ENCODE peak calls at places on chromosomes 13 and 19, in five cellular contexts. One of them, this sample, is unnamed.
A peak's percentile ranks its signal among the peaks of the same experiment; 100 is the strongest.

GRCh38 chr19:54551950-54552912 is 21.4 kb upstream of the LILRA2 start:
- DNase-seq in upper lobe of left lung: no peak
- DNase-seq in Peyer's patch: no peak
- DNase-seq in heart right ventricle: peak; percentile 34
- DNase-seq in Panc1: no peak
- DNase-seq in this sample: no peak

GRCh38 chr13:97148894-97149293 is 73.2 kb upstream of the MBNL2 start:
- DNase-seq in upper lobe of left lung: no peak
- DNase-seq in Peyer's patch: no peak
- DNase-seq in heart right ventricle: no peak
- DNase-seq in Panc1: no peak
- DNase-seq in this sample: no peak

GRCh38 chr19:4591296-4591695 is 31.8 kb upstream of the SEMA6B start:
- DNase-seq in upper lobe of left lung: no peak
- DNase-seq in Peyer's patch: no peak
- DNase-seq in heart right ventricle: no peak
- DNase-seq in Panc1: no peak
- DNase-seq in this sample: no peak

GRCh38 chr19:18507021-18507726 is 14.7 kb downstream of the ELL start:
- DNase-seq in upper lobe of left lung: no peak
- DNase-seq in Peyer's patch: no peak
- DNase-seq in heart right ventricle: peak; percentile 58
- DNase-seq in Panc1: no peak
- DNase-seq in this sample: no peak

GRCh38 chr19:35347171-35347929 is at the start of gene FFAR1:
- DNase-seq in upper lobe of left lung: no peak
- DNase-seq in Peyer's patch: peak; percentile 69
- DNase-seq in heart right ventricle: no peak
- DNase-seq in Panc1: no peak
- DNase-seq in this sample: no peak

GRCh38 chr19:45423589-45424190 is at the start of gene ERCC1:
- DNase-seq in upper lobe of left lung: peak; percentile 93
- DNase-seq in Peyer's patch: no peak
- DNase-seq in heart right ventricle: peak; percentile 94
- DNase-seq in Panc1: no peak
- DNase-seq in this sample: peak; percentile 92

GRCh38 chr13:107770541-107770940 is 444.8 kb downstream of the LIG4 start:
- DNase-seq in upper lobe of left lung: no peak
- DNase-seq in Peyer's patch: no peak
- DNase-seq in heart right ventricle: no peak
- DNase-seq in Panc1: no peak
- DNase-seq in this sample: no peak

GRCh38 chr13:36973621-36974268 is 25.4 kb downstream of the ALG5 start:
- DNase-seq in upper lobe of left lung: no peak
- DNase-seq in Peyer's patch: no peak
- DNase-seq in heart right ventricle: no peak
- DNase-seq in Panc1: no peak
- DNase-seq in this sample: no peak

GRCh38 chr13:106036870-106037269 is 498.6 kb downstream of the EFNB2 start:
- DNase-seq in upper lobe of left lung: no peak
- DNase-seq in Peyer's patch: no peak
- DNase-seq in heart right ventricle: no peak
- DNase-seq in Panc1: no peak
- DNase-seq in this sample: no peak

GRCh38 chr13:114067886-114068722 is 64.3 kb downstream of the RASA3 start:
- DNase-seq in upper lobe of left lung: no peak
- DNase-seq in Peyer's patch: peak; percentile 80
- DNase-seq in heart right ventricle: no peak
- DNase-seq in Panc1: no peak
- DNase-seq in this sample: no peak

GRCh38 chr19:17807731-17808316 is 12.9 kb downstream of the B3GNT3 start:
- DNase-seq in upper lobe of left lung: peak; percentile 77
- DNase-seq in Peyer's patch: no peak
- DNase-seq in heart right ventricle: no peak
- DNase-seq in Panc1: no peak
- DNase-seq in this sample: no peak

GRCh38 chr13:109715902-109716301 is 70.5 kb downstream of the IRS2 start:
- DNase-seq in upper lobe of left lung: no peak
- DNase-seq in Peyer's patch: no peak
- DNase-seq in heart right ventricle: no peak
- DNase-seq in Panc1: no peak
- DNase-seq in this sample: no peak

GRCh38 chr19:18596752-18597157 is 8.2 kb downstream of the REX1BD start:
- DNase-seq in upper lobe of left lung: peak; percentile 89
- DNase-seq in Peyer's patch: no peak
- DNase-seq in heart right ventricle: peak; percentile 60
- DNase-seq in Panc1: no peak
- DNase-seq in this sample: no peak

GRCh38 chr13:101919541-101920306 is 467.2 kb downstream of the ITGBL1 start:
- DNase-seq in upper lobe of left lung: peak; percentile 33
- DNase-seq in Peyer's patch: no peak
- DNase-seq in heart right ventricle: peak; percentile 39
- DNase-seq in Panc1: no peak
- DNase-seq in this sample: no peak

GRCh38 chr13:101946411-101946810 is 455.4 kb downstream of the FGF14 start:
- DNase-seq in upper lobe of left lung: no peak
- DNase-seq in Peyer's patch: no peak
- DNase-seq in heart right ventricle: no peak
- DNase-seq in Panc1: no peak
- DNase-seq in this sample: no peak

GRCh38 chr19:46515879-46516350 is 20.2 kb upstream of the PNMA8B start:
- DNase-seq in upper lobe of left lung: no peak
- DNase-seq in Peyer's patch: no peak
- DNase-seq in heart right ventricle: no peak
- DNase-seq in Panc1: no peak
- DNase-seq in this sample: no peak

GRCh38 chr13:41916173-41916954 is 44.5 kb downstream of the VWA8 start:
- DNase-seq in upper lobe of left lung: no peak
- DNase-seq in Peyer's patch: no peak
- DNase-seq in heart right ventricle: no peak
- DNase-seq in Panc1: no peak
- DNase-seq in this sample: no peak

GRCh38 chr19:35874392-35874930 is 6.1 kb downstream of the APLP1 start:
- DNase-seq in upper lobe of left lung: no peak
- DNase-seq in Peyer's patch: no peak
- DNase-seq in heart right ventricle: no peak
- DNase-seq in Panc1: no peak
- DNase-seq in this sample: no peak

GRCh38 chr13:67932991-67933390 is 702.9 kb upstream of the PCDH9 start:
- DNase-seq in upper lobe of left lung: no peak
- DNase-seq in Peyer's patch: no peak
- DNase-seq in heart right ventricle: no peak
- DNase-seq in Panc1: no peak
- DNase-seq in this sample: no peak

GRCh38 chr13:110307697-110308376 is 753 bp downstream of the COL4A2 start:
- DNase-seq in upper lobe of left lung: peak; percentile 86
- DNase-seq in Peyer's patch: no peak
- DNase-seq in heart right ventricle: peak; percentile 38
- DNase-seq in Panc1: no peak
- DNase-seq in this sample: no peak

GRCh38 chr13:110957181-110957884 is 42.5 kb upstream of the ANKRD10 start:
- DNase-seq in upper lobe of left lung: no peak
- DNase-seq in Peyer's patch: no peak
- DNase-seq in heart right ventricle: no peak
- DNase-seq in Panc1: no peak
- DNase-seq in this sample: no peak

GRCh38 chr19:23787106-23787505 is 28.4 kb upstream of the ZNF681 start:
- DNase-seq in upper lobe of left lung: no peak
- DNase-seq in Peyer's patch: no peak
- DNase-seq in heart right ventricle: no peak
- DNase-seq in Panc1: no peak
- DNase-seq in this sample: no peak

GRCh38 chr13:46908511-46908910 is 11.7 kb upstream of the HTR2A start:
- DNase-seq in upper lobe of left lung: no peak
- DNase-seq in Peyer's patch: no peak
- DNase-seq in heart right ventricle: no peak
- DNase-seq in Panc1: no peak
- DNase-seq in this sample: no peak

GRCh38 chr13:97366172-97366688 is 67.7 kb upstream of the RAP2A start:
- DNase-seq in upper lobe of left lung: no peak
- DNase-seq in Peyer's patch: no peak
- DNase-seq in heart right ventricle: no peak
- DNase-seq in Panc1: no peak
- DNase-seq in this sample: no peak

GRCh38 chr13:24511019-24511823 is 1.4 kb downstream of the PARP4 start:
- DNase-seq in upper lobe of left lung: no peak
- DNase-seq in Peyer's patch: peak; percentile 70
- DNase-seq in heart right ventricle: no peak
- DNase-seq in Panc1: no peak
- DNase-seq in this sample: no peak

GRCh38 chr13:48580185-48580803 is 47.4 kb upstream of the RCBTB2 start:
- DNase-seq in upper lobe of left lung: no peak
- DNase-seq in Peyer's patch: peak; percentile 78
- DNase-seq in heart right ventricle: no peak
- DNase-seq in Panc1: peak; percentile 45
- DNase-seq in this sample: peak; percentile 79

GRCh38 chr19:19120308-19121156 is 17.7 kb downstream of the TMEM161A start:
- DNase-seq in upper lobe of left lung: no peak
- DNase-seq in Peyer's patch: no peak
- DNase-seq in heart right ventricle: peak; percentile 48
- DNase-seq in Panc1: no peak
- DNase-seq in this sample: no peak

GRCh38 chr13:42363941-42364612 is 92.1 kb downstream of the AKAP11 start:
- DNase-seq in upper lobe of left lung: no peak
- DNase-seq in Peyer's patch: no peak
- DNase-seq in heart right ventricle: no peak
- DNase-seq in Panc1: no peak
- DNase-seq in this sample: no peak

GRCh38 chr13:57437587-57437986 is 194.0 kb upstream of the PCDH17 start:
- DNase-seq in upper lobe of left lung: no peak
- DNase-seq in Peyer's patch: no peak
- DNase-seq in heart right ventricle: no peak
- DNase-seq in Panc1: no peak
- DNase-seq in this sample: no peak

GRCh38 chr13:80744147-80744914 is 403.4 kb upstream of the SPRY2 start:
- DNase-seq in upper lobe of left lung: no peak
- DNase-seq in Peyer's patch: no peak
- DNase-seq in heart right ventricle: no peak
- DNase-seq in Panc1: no peak
- DNase-seq in this sample: no peak

GRCh38 chr13:80737513-80737912 is 396.6 kb upstream of the SPRY2 start:
- DNase-seq in upper lobe of left lung: no peak
- DNase-seq in Peyer's patch: no peak
- DNase-seq in heart right ventricle: peak; percentile 38
- DNase-seq in Panc1: no peak
- DNase-seq in this sample: no peak

GRCh38 chr13:80740076-80740475 is 399.1 kb upstream of the SPRY2 start:
- DNase-seq in upper lobe of left lung: no peak
- DNase-seq in Peyer's patch: no peak
- DNase-seq in heart right ventricle: no peak
- DNase-seq in Panc1: no peak
- DNase-seq in this sample: no peak

DNA sequence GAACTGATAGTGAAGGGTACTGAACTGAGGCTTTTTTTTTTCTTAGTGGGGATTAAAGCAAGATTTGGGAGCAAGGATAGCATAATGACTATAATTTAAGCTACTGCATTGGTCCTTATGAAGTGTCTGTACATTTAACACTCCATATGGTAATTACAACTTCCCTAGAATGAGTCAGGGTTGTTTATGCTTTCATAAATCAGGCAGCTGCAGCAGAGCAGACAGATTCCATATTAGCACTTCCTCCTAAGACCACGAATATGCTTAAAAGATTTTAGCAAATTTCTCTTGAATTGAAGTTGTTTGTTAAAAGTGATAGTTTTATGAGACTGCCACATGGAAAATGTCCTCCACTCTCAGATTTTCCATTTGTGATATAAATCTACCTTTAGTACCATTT is 401.1 kb upstream of the SPRY2 start:
- DNase-seq in upper lobe of left lung: no peak
- DNase-seq in Peyer's patch: no peak
- DNase-seq in heart right ventricle: no peak
- DNase-seq in Panc1: no peak
- DNase-seq in this sample: no peak
- H3K9me3 ChIP-seq in upper lobe of left lung: no peaks in the 10 kb centered on the region
- H3K9me3 ChIP-seq in Peyer's patch: no peaks in the 10 kb centered on the region
- H3K9me3 ChIP-seq in heart right ventricle: peaks cover 11% of the 10 kb centered on the region
- H3K9me3 ChIP-seq in Panc1: no peaks in the 10 kb centered on the region
- H3K9me3 ChIP-seq in this sample: no peaks in the 10 kb centered on the region

GRCh38 chr13:39540929-39541605 is 61.9 kb downstream of the LHFPL6 start:
- DNase-seq in upper lobe of left lung: no peak
- DNase-seq in Peyer's patch: no peak
- DNase-seq in heart right ventricle: no peak
- DNase-seq in Panc1: no peak
- DNase-seq in this sample: no peak
- H3K27me3 ChIP-seq in upper lobe of left lung: no peaks in the 10 kb centered on the region
- H3K27me3 ChIP-seq in Peyer's patch: no peaks in the 10 kb centered on the region
- H3K27me3 ChIP-seq in heart right ventricle: no peaks in the 10 kb centered on the region
- H3K27me3 ChIP-seq in Panc1: no peaks in the 10 kb centered on the region
- H3K27me3 ChIP-seq in this sample: no peaks in the 10 kb centered on the region

DNA sequence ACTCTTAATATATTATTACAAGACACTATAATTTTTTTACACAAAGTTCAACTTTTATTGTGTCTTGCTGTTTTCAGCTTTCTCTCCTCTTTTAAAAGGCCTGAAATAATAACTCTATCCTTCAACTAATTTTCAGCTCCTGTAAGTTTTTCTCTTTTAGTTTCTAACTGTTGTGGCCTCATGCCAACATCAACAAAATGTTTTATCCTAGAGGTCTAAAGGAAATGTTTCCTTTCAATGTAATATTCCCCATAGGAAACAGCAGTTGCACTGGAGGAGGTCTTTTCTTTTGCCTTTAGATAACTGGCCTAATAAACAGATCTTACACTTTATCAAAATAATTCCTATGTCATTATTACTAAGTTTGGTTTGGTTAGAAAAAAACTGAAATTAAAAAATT is 8.5 kb upstream of the ZNF616 start:
- DNase-seq in upper lobe of left lung: no peak
- DNase-seq in Peyer's patch: no peak
- DNase-seq in heart right ventricle: no peak
- DNase-seq in Panc1: no peak
- DNase-seq in this sample: no peak
- H3K9me3 ChIP-seq in upper lobe of left lung: peaks cover 28% of the 10 kb centered on the region
- H3K9me3 ChIP-seq in Peyer's patch: no peaks in the 10 kb centered on the region
- H3K9me3 ChIP-seq in heart right ventricle: peaks cover 7% of the 10 kb centered on the region
- H3K9me3 ChIP-seq in Panc1: peaks cover 10% of the 10 kb centered on the region
- H3K9me3 ChIP-seq in this sample: no peaks in the 10 kb centered on the region

GRCh38 chr19:28577666-28578065 is 635.3 kb downstream of the UQCRFS1 start:
- DNase-seq in upper lobe of left lung: no peak
- DNase-seq in Peyer's patch: no peak
- DNase-seq in heart right ventricle: no peak
- DNase-seq in Panc1: no peak
- DNase-seq in this sample: no peak
- H3K27me3 ChIP-seq in upper lobe of left lung: no peaks in the 10 kb centered on the region
- H3K27me3 ChIP-seq in Peyer's patch: no peaks in the 10 kb centered on the region
- H3K27me3 ChIP-seq in heart right ventricle: no peaks in the 10 kb centered on the region
- H3K27me3 ChIP-seq in Panc1: no peaks in the 10 kb centered on the region
- H3K27me3 ChIP-seq in this sample: no peaks in the 10 kb centered on the region

DNA sequence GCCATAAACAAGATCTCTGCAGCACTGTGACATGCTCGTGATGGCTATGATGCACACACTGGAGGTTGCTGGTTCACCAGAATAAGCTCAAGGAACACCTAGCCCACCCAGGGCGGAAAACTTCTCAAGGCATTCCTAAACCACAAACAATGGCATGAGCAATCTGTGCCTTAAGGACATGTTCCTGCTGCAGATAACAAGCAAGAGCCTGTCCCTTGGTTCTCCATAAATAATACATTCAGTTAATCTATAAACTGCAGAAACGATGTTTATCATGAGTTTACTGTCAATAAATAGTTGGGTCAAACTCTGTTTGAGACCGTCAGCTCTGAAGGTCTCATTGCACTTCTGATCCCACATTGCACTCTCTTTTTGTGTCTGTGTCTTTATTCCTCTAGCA is 18.6 kb upstream of the ZNF266 start:
- DNase-seq in upper lobe of left lung: no peak
- DNase-seq in Peyer's patch: no peak
- DNase-seq in heart right ventricle: no peak
- DNase-seq in Panc1: no peak
- DNase-seq in this sample: no peak
- H3K9me3 ChIP-seq in upper lobe of left lung: peaks cover 84% of the 10 kb centered on the region
- H3K9me3 ChIP-seq in Peyer's patch: no peaks in the 10 kb centered on the region
- H3K9me3 ChIP-seq in heart right ventricle: peaks cover 95% of the 10 kb centered on the region
- H3K9me3 ChIP-seq in Panc1: peaks cover 4% of the 10 kb centered on the region
- H3K9me3 ChIP-seq in this sample: no peaks in the 10 kb centered on the region